ENCODE peak calls at places on chromosomes 12 and 14, in eight cellular contexts. B is Peyer's patch, J is tibial nerve, W is progenitor cell of endocrine pancreas, Y is HCT116, D is retinal pigment epithelial cell, H is MCF 10A, Q is neural progenitor cell. M is an unnamed sample.

GRCh38 chr12:124053855-124054254 is 80.8 kb downstream of the ZNF664 start:
- DNase-seq in D (peak), W (no peak), H (no peak), Q (peak), B (peak), J (peak), Y (peak), M (no peak)

GRCh38 chr14:24165785-24166184 is 4.7 kb downstream of the IRF9 start:
- DNase-seq in W (no peak), D (no peak), Q (no peak), B (no peak), H (no peak), J (no peak), Y (no peak), M (no peak)

GRCh38 chr14:101017209-101017608 is 113.7 kb upstream of the RTL1 start:
- DNase-seq in B (no peak), W (no peak), H (no peak), Y (no peak), J (no peak), D (no peak), Q (no peak), M (no peak)

GRCh38 chr12:25712169-25712568 is 159.1 kb upstream of the LMNTD1 start:
- DNase-seq in Y (no peak), Q (no peak), J (no peak), B (no peak), H (no peak), W (no peak), D (no peak), M (no peak)

GRCh38 chr12:89783321-89784060 is 74.9 kb upstream of the ATP2B1 start:
- DNase-seq in B (no peak), H (no peak), Y (no peak), W (no peak), Q (no peak), D (no peak), J (no peak), M (no peak)

GRCh38 chr14:53391156-53391555 is 238.0 kb upstream of the DDHD1 start:
- DNase-seq in D (no peak), W (no peak), Q (no peak), B (no peak), H (peak), Y (peak), J (no peak), M (no peak)

GRCh38 chr12:114311966-114312365 is 94.0 kb downstream of the TBX5 start:
- DNase-seq in H (no peak), Q (no peak), B (no peak), J (no peak), D (no peak), Y (no peak), W (no peak), M (no peak)

GRCh38 chr14:91138511-91139359 is 24.9 kb downstream of the DGLUCY start:
- DNase-seq in Y (no peak), J (no peak), D (no peak), Q (peak), W (no peak), B (no peak), H (peak), M (peak)

GRCh38 chr14:73802431-73803188 is 49.0 kb upstream of the PTGR2 start:
- DNase-seq in D (no peak), Q (peak), B (peak), H (peak), J (no peak), Y (no peak), W (no peak), M (no peak)

GRCh38 chr12:6772331-6772695 is at the start of gene LAG3:
- DNase-seq in Y (no peak), Q (no peak), W (no peak), J (no peak), D (no peak), B (no peak), H (no peak), M (peak)

GRCh38 chr12:122980192-122981035 is at the start of gene ARL6IP4:
- DNase-seq in W (peak), H (peak), Y (no peak), D (no peak), B (peak), Q (peak), J (no peak), M (peak)

GRCh38 chr12:2332266-2332665 is 279.5 kb downstream of the CACNA1C start:
- DNase-seq in D (no peak), Q (no peak), Y (no peak), B (no peak), J (no peak), W (no peak), H (no peak), M (no peak)

GRCh38 chr12:69555461-69555860 is 29.8 kb upstream of the CCT2 start:
- DNase-seq in Y (no peak), J (no peak), D (no peak), H (peak), Q (no peak), W (no peak), B (no peak), M (no peak)

GRCh38 chr12:1542599-1542998 is 51.8 kb downstream of the FBXL14 start:
- DNase-seq in Y (no peak), W (no peak), J (no peak), Q (no peak), B (no peak), D (no peak), H (no peak), M (no peak)

GRCh38 chr12:47164730-47165439 is 85.1 kb upstream of the AMIGO2 start:
- DNase-seq in W (no peak), B (no peak), J (no peak), Y (no peak), H (no peak), D (no peak), Q (no peak), M (no peak)

GRCh38 chr12:116087399-116087798 is 190.1 kb downstream of the MED13L start:
- DNase-seq in W (no peak), D (no peak), B (no peak), Q (no peak), H (no peak), J (no peak), Y (no peak), M (no peak)

GRCh38 chr12:80241576-80242273 is 142.4 kb downstream of the OTOGL start:
- DNase-seq in J (no peak), B (no peak), Y (no peak), H (peak), D (no peak), W (no peak), Q (no peak), M (no peak)

GRCh38 chr14:30681752-30682355 is 59.7 kb downstream of the SCFD1 start:
- DNase-seq in H (peak), W (no peak), Q (no peak), Y (peak), B (no peak), J (no peak), D (no peak), M (no peak)

GRCh38 chr12:7072024-7072423 is 11.5 kb downstream of the C1S start:
- DNase-seq in H (no peak), W (no peak), Q (no peak), J (no peak), D (no peak), Y (no peak), B (no peak), M (no peak)

GRCh38 chr12:101642115-101643067 is 47.6 kb downstream of the MYBPC1 start:
- DNase-seq in Q (peak), H (no peak), B (peak), J (no peak), Y (no peak), W (peak), D (no peak), M (no peak)

GRCh38 chr12:98440165-98440581 is 75.2 kb upstream of the TMPO start:
- DNase-seq in D (peak), B (peak), H (peak), Y (no peak), W (no peak), J (peak), Q (no peak), M (no peak)

GRCh38 chr14:61503167-61503801 is 181.9 kb downstream of the PRKCH start:
- DNase-seq in D (no peak), Y (no peak), Q (no peak), B (peak), J (no peak), W (no peak), H (peak), M (no peak)

GRCh38 chr12:102769323-102769916 is 147.6 kb downstream of the PAH start:
- DNase-seq in J (peak), Y (peak), W (peak), H (peak), D (no peak), Q (peak), B (peak), M (peak)

GRCh38 chr12:71607494-71608330 is 55.9 kb downstream of the ZFC3H1 start:
- DNase-seq in D (no peak), J (no peak), W (no peak), Y (no peak), H (no peak), Q (peak), B (no peak), M (no peak)

GRCh38 chr12:65510584-65511050 is 232.1 kb downstream of the MSRB3 start:
- DNase-seq in H (no peak), Y (peak), W (peak), J (peak), Q (peak), B (peak), D (peak), M (no peak)

GRCh38 chr12:131949431-131950181 is at the start of gene EP400:
- DNase-seq in H (peak), W (peak), J (peak), D (peak), Q (peak), Y (peak), B (peak), M (peak)
- TF ChIP-seq CTCF in H (peak), W (peak), J (peak), D (no peak), Q (peak), Y (peak), B (peak), M (peak)

GRCh38 chr12:97148941-97149559 is 242.0 kb downstream of the NEDD1 start:
- DNase-seq in B (peak), Q (peak), H (peak), W (peak), D (no peak), J (peak), Y (peak), M (peak)
- TF ChIP-seq CTCF in B (peak), Q (peak), H (peak), W (peak), D (peak), J (peak), Y (peak), M (peak)

DNA sequence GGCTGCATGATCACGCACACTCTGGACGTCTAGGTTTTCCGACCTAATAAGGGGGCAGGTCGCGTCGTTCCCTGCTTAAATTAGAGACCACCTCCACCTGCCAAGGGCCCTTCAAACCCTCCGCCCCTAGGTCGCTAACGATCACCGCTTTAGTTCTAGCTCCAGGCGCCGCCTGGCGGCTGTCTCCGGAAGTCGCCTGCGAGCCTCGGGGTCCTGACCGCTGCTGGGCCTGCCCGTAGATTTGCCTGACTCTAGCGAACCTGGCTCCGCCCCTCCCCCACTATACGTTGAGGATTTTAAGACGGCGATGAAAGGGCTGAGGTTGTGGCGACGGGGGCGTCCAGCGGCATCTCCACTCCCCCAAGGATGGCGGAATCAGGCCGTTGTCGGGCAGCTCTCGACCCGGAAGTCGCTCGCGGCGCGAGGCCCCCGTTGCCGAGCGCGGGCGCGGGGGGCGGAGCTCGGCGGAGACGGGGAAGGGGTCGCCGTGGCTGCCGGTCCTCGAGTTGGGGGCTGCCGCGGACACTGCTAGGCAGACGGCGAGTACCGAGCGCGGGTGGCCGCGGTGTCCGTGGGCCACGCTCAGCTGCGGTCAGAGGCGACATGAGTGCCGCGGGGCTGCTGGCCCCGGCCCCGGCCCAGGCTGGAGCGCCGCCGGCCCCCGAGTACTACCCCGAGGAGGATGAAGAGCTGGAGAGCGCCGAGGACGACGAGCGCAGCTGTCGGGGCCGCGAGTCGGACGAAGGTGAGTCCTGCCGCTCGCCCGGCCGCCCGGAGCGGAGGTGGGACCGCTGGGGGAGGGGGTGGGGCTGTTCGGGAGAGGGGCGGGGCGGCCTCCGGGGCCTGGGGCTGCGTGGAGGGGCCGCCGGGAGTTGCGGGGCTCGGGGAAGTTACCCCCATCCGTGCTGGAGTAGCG is at the start of gene SUDS3:
- DNase-seq in H (peak), D (no peak), B (peak), Y (peak), J (peak), W (peak), Q (peak), M (peak)
- TF ChIP-seq CTCF in H (peak), D (peak), B (peak), Y (peak), J (peak), W (peak), Q (peak), M (peak)

GRCh38 chr14:104164041-104164440 is 25.7 kb downstream of the KIF26A start:
- DNase-seq in W (no peak), H (no peak), J (no peak), Q (no peak), B (no peak), Y (no peak), D (no peak), M (no peak)

GRCh38 chr14:104161601-104162367 is 23.4 kb downstream of the KIF26A start:
- DNase-seq in Y (no peak), B (no peak), W (no peak), Q (peak), D (no peak), H (no peak), J (no peak), M (no peak)

GRCh38 chr14:104164512-104164911 is 26.1 kb downstream of the KIF26A start:
- DNase-seq in Q (no peak), H (no peak), J (no peak), Y (no peak), B (no peak), D (no peak), W (no peak), M (no peak)

GRCh38 chr14:104162495-104162894 is 24.1 kb downstream of the KIF26A start:
- DNase-seq in Y (no peak), D (no peak), W (no peak), B (no peak), J (no peak), Q (no peak), H (no peak), M (no peak)

DNA sequence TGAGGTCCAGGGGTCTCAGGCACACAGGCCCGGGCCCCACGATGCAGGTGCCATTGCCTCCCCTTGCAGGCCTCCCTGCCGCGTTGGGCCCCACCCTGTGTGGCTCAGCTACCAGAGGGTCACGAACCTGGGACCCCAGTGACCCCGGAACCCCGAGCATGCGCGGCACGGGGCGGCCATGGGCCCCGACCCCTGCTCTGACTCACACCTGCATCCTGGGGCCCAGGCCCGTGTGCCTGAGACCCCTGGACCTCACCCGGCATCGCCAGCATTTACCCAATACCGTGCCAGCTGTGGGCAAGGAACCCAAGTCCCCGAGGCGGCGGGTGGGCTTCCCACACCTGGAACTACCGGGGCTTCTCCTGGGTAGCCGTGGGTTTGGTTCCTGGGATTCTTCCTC is 25.2 kb downstream of the KIF26A start:
- DNase-seq in B (no peak), D (no peak), Y (no peak), W (no peak), J (no peak), H (no peak), Q (no peak), M (no peak)
- TF ChIP-seq CTCF in B (no peak), D (no peak), Y (no peak), W (no peak), J (no peak), H (no peak), Q (no peak), M (no peak)

GRCh38 chr14:103628684-103629502 is at the start of gene KLC1:
- DNase-seq in Y (peak), B (peak), Q (peak), J (peak), W (peak), D (no peak), H (peak), M (peak)
- TF ChIP-seq CTCF in Y (no peak), B (no peak), Q (peak), J (no peak), W (peak), D (no peak), H (no peak), M (no peak)

GRCh38 chr14:32939254-32940065 is 781 bp downstream of the NPAS3 start:
- DNase-seq in J (peak), D (no peak), Q (peak), H (peak), W (peak), Y (no peak), B (peak), M (peak)
- TF ChIP-seq CTCF in J (no peak), D (no peak), Q (no peak), H (no peak), W (no peak), Y (no peak), B (no peak), M (no peak)

DNA sequence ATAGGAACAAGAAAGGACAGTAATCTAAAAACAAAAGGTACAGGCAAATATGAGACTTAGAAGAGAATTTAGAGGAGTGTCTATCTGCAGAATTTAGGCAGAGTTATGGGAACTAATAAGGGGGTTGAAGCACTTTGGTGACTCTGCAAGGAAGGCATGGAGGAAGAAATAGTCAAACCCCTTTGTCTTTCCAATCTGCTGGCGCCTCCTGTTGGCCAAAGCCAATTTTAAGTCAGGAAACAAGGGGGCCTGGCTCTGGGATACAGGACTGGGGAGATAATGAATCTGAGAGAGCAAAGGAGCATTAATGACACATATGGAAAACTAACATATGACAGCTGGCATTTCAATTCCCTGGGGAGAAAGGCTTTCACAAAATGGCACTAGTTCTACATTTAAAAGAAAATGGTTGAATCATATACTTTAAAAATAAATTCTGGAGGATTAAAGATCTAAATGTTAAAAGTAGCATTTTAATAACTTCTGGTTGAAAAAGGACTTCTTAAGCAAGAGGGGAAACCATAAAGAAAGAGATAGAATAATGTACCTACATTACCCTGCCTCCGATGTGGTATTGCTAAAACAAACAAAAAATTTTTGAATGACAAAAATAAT is 48.5 kb upstream of the CSRP2 start:
- DNase-seq in H (peak), B (peak), Q (peak), D (no peak), W (no peak), Y (peak), J (peak), M (peak)
- TF ChIP-seq CTCF in H (peak), B (no peak), Q (peak), D (peak), W (peak), Y (peak), J (peak), M (peak)